ENCODE peak calls at places on chromosome 14, in ten cellular contexts. V is body of pancreas; F is CD4-positive, alpha-beta T cell; O is pancreas; M is WERI-Rb-1; P is tibial nerve; B is heart left ventricle; S is thoracic aorta; N is IMR-90; L is breast epithelium. H is an unnamed sample. For H3K9me3, the result is how much of the 10 kb centered on the place peaks cover.

GRCh38 chr14:93006484-93007128 is 83.7 kb downstream of the CHGA start:
- DNase-seq in V (no peak), F (no peak), O (peak), M (no peak), P (no peak), B (no peak), S (no peak), N (no peak), L (no peak), H (no peak)

GRCh38 chr14:64708148-64709004 is 4.2 kb downstream of the PLEKHG3 start:
- DNase-seq in V (peak), F (no peak), O (no peak), M (no peak), P (no peak), B (peak), S (no peak), N (peak), L (no peak), H (peak)

GRCh38 chr14:92994942-92995341 is 72.0 kb downstream of the CHGA start:
- DNase-seq in V (no peak), F (no peak), O (peak), M (no peak), P (no peak), B (no peak), S (no peak), N (no peak), L (no peak), H (no peak)

GRCh38 chr14:99579903-99580570 is 24.0 kb downstream of the CCDC85C start:
- DNase-seq in V (peak), F (no peak), O (peak), M (peak), P (no peak), B (no peak), S (no peak), N (peak), L (no peak), H (peak)

GRCh38 chr14:77889971-77890442 is 90.1 kb downstream of the ADCK1 start:
- DNase-seq in V (no peak), F (no peak), O (no peak), M (no peak), P (no peak), B (no peak), S (no peak), N (peak), L (no peak), H (no peak)

GRCh38 chr14:68637106-68638021 is 155.5 kb downstream of the ZFP36L1 start:
- DNase-seq in V (no peak), F (no peak), O (no peak), M (no peak), P (no peak), B (peak), S (no peak), N (peak), L (no peak), H (no peak)

GRCh38 chr14:91927800-91928199 is 19.7 kb downstream of the FBLN5 start:
- DNase-seq in V (no peak), F (no peak), O (no peak), M (no peak), P (no peak), B (no peak), S (no peak), N (no peak), L (no peak), H (no peak)

GRCh38 chr14:67722293-67722692 is 20.6 kb downstream of the RDH12 start:
- DNase-seq in V (peak), F (no peak), O (no peak), M (peak), P (peak), B (peak), S (no peak), N (peak), L (no peak), H (no peak)

GRCh38 chr14:42269234-42269633 is 662.6 kb downstream of the LRFN5 start:
- DNase-seq in V (no peak), F (no peak), O (no peak), M (no peak), P (no peak), B (no peak), S (no peak), N (no peak), L (no peak), H (no peak)

GRCh38 chr14:75864352-75864751 is 117.4 kb downstream of the TGFB3 start:
- DNase-seq in V (no peak), F (no peak), O (no peak), M (no peak), P (no peak), B (no peak), S (no peak), N (peak), L (no peak), H (no peak)

GRCh38 chr14:101535232-101535631 is 26.1 kb upstream of the DIO3 start:
- DNase-seq in V (no peak), F (no peak), O (no peak), M (no peak), P (no peak), B (no peak), S (no peak), N (no peak), L (no peak), H (no peak)
- H3K27ac ChIP-seq in V (no peak), F (no peak), O (no peak), M (no peak), P (no peak), B (no peak), S (no peak), N (no peak), L (no peak), H (no peak)

GRCh38 chr14:90383126-90383730 is 13.6 kb upstream of the CALM1 start:
- DNase-seq in V (peak), F (peak), O (peak), M (peak), P (peak), B (peak), S (peak), N (peak), L (peak), H (peak)
- TF ChIP-seq CTCF in V (peak), F (no peak), O (peak), M (no peak), P (peak), B (no peak), S (peak), N (peak), L (peak), H (peak)

DNA sequence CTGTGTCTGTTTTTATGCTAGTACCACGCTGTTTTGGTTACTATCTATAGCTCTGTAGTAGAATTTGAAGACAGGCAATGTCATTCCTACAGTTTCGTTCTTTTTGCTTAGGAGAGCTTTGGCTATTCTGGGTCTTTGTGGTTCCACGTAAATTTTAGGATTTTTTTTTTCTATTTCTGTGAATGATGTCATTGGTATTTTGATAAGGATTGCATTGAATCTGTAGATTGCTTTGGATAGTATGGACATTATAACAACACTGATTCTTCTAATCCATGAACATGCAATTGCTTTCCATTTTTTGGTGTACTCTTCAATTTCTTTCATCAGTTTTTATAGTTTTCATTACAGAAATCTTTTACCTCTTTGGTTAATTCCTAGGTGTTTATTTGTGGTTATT is 345.2 kb downstream of the TMEM121 start:
- DNase-seq in V (no peak), F (no peak), O (no peak), M (no peak), P (no peak), B (no peak), S (no peak), N (no peak), L (no peak), H (no peak)
- H3K9me3 ChIP-seq in V (under half), F (under half), O (under half), M (under half), P (under half), B (under half), S (under half), N (under half), L (under half), H (under half)

GRCh38 chr14:50920482-50921225 is 23.6 kb downstream of the PYGL start:
- DNase-seq in V (no peak), F (no peak), O (no peak), M (no peak), P (no peak), B (no peak), S (no peak), N (peak), L (no peak), H (no peak)

GRCh38 chr14:50928002-50928635 is 16.2 kb downstream of the PYGL start:
- DNase-seq in V (no peak), F (no peak), O (no peak), M (no peak), P (peak), B (no peak), S (peak), N (peak), L (no peak), H (no peak)

GRCh38 chr14:50926851-50927386 is 17.4 kb downstream of the PYGL start:
- DNase-seq in V (no peak), F (no peak), O (no peak), M (no peak), P (peak), B (no peak), S (no peak), N (no peak), L (no peak), H (no peak)

GRCh38 chr14:50924848-50925247 is 19.4 kb downstream of the PYGL start:
- DNase-seq in V (no peak), F (no peak), O (no peak), M (no peak), P (no peak), B (no peak), S (no peak), N (no peak), L (no peak), H (no peak)

DNA sequence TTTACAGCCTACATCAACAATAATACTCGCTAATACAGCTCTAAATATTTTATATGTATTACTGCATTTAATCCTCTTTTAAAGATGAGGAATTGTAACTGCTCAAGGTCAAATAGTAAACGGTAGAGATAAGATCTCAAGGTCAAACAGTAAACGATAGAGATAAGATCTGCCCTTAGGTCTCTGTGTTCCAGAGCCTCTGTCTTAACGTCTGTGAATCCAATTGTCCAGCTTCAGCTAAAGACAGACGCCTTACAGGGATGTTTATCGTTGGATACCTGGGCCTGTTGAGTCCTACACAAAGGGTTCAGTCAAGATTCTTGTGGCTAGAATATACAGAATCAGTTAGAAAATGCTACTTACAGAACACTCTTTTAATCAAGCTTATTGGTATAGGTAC is 20.0 kb downstream of the PYGL start:
- DNase-seq in V (no peak), F (no peak), O (no peak), M (no peak), P (no peak), B (no peak), S (no peak), N (no peak), L (no peak), H (no peak)
- H3K27ac ChIP-seq in V (no peak), F (no peak), O (no peak), M (no peak), P (no peak), B (no peak), S (no peak), N (no peak), L (no peak), H (no peak)